ENCODE peak calls at places on chromosomes 16 and 17, in four cellular contexts. One of them, this sample, is unnamed.

GRCh38 chr16:56102159-56102798 is 89.0 kb upstream of the GNAO1 start:
- DNase-seq in K562: no peak
- DNase-seq in HL-60: no peak
- DNase-seq in GM12878: no peak
- DNase-seq in this sample: no peak

GRCh38 chr17:17519886-17520285 is 23.7 kb upstream of the RASD1 start:
- DNase-seq in K562: no peak
- DNase-seq in HL-60: no peak
- DNase-seq in GM12878: no peak
- DNase-seq in this sample: no peak

GRCh38 chr16:88857728-88858339 is 907 bp downstream of the TRAPPC2L start:
- DNase-seq in K562: peak
- DNase-seq in HL-60: peak
- DNase-seq in GM12878: no peak
- DNase-seq in this sample: peak

GRCh38 chr17:38674013-38674748 is 576 bp downstream of the EPOP start:
- DNase-seq in K562: no peak
- DNase-seq in HL-60: no peak
- DNase-seq in GM12878: no peak
- DNase-seq in this sample: peak

GRCh38 chr17:9669551-9670008 is 24.3 kb downstream of the USP43 start:
- DNase-seq in K562: no peak
- DNase-seq in HL-60: no peak
- DNase-seq in GM12878: no peak
- DNase-seq in this sample: no peak

GRCh38 chr16:89316701-89317100 is 99.2 kb downstream of the ZNF778 start:
- DNase-seq in K562: no peak
- DNase-seq in HL-60: no peak
- DNase-seq in GM12878: no peak
- DNase-seq in this sample: no peak

GRCh38 chr17:82884923-82885322 is 45.1 kb upstream of the ZNF750 start:
- DNase-seq in K562: no peak
- DNase-seq in HL-60: no peak
- DNase-seq in GM12878: no peak
- DNase-seq in this sample: peak

GRCh38 chr17:6304894-6305612 is 129.9 kb downstream of the AIPL1 start:
- DNase-seq in K562: no peak
- DNase-seq in HL-60: no peak
- DNase-seq in GM12878: no peak
- DNase-seq in this sample: no peak

GRCh38 chr16:73996624-73997339 is 299.8 kb upstream of the PSMD7 start:
- DNase-seq in K562: no peak
- DNase-seq in HL-60: no peak
- DNase-seq in GM12878: no peak
- DNase-seq in this sample: no peak

GRCh38 chr17:18020971-18021370 is 18.0 kb downstream of the ATPAF2 start:
- DNase-seq in K562: no peak
- DNase-seq in HL-60: no peak
- DNase-seq in GM12878: no peak
- DNase-seq in this sample: no peak

GRCh38 chr16:83344014-83344413 is 463.8 kb upstream of the HSBP1 start:
- DNase-seq in K562: no peak
- DNase-seq in HL-60: no peak
- DNase-seq in GM12878: no peak
- DNase-seq in this sample: no peak

GRCh38 chr17:17305282-17305801 is 2.2 kb downstream of the NT5M start:
- DNase-seq in K562: peak
- DNase-seq in HL-60: peak
- DNase-seq in GM12878: peak
- DNase-seq in this sample: peak

GRCh38 chr16:89779231-89779912 is 37.1 kb downstream of the FANCA start:
- DNase-seq in K562: no peak
- DNase-seq in HL-60: no peak
- DNase-seq in GM12878: no peak
- DNase-seq in this sample: no peak

GRCh38 chr17:62075308-62075815 is 10.3 kb upstream of the MED13 start:
- DNase-seq in K562: no peak
- DNase-seq in HL-60: no peak
- DNase-seq in GM12878: no peak
- DNase-seq in this sample: no peak

GRCh38 chr17:42288985-42289862 is 926 bp downstream of the STAT5A start:
- DNase-seq in K562: peak
- DNase-seq in HL-60: no peak
- DNase-seq in GM12878: no peak
- DNase-seq in this sample: peak

GRCh38 chr16:89146211-89147005 is 25.1 kb upstream of the CDH15 start:
- DNase-seq in K562: no peak
- DNase-seq in HL-60: no peak
- DNase-seq in GM12878: no peak
- DNase-seq in this sample: no peak

GRCh38 chr17:59693582-59693981 is 13.6 kb downstream of the PTRH2 start:
- DNase-seq in K562: no peak
- DNase-seq in HL-60: no peak
- DNase-seq in GM12878: no peak
- DNase-seq in this sample: no peak
- TF ChIP-seq POLR2AphosphoS5 in K562: no peak
- TF ChIP-seq POLR2AphosphoS5 in HL-60: no peak
- TF ChIP-seq POLR2AphosphoS5 in GM12878: no peak
- TF ChIP-seq POLR2AphosphoS5 in this sample: peak

GRCh38 chr17:79944251-79944812 is 91.3 kb downstream of the TBC1D16 start:
- DNase-seq in K562: no peak
- DNase-seq in HL-60: no peak
- DNase-seq in GM12878: no peak
- DNase-seq in this sample: no peak

GRCh38 chr17:79947351-79948031 is 88.2 kb downstream of the TBC1D16 start:
- DNase-seq in K562: no peak
- DNase-seq in HL-60: no peak
- DNase-seq in GM12878: no peak
- DNase-seq in this sample: no peak

GRCh38 chr17:79944821-79945391 is 90.8 kb downstream of the TBC1D16 start:
- DNase-seq in K562: no peak
- DNase-seq in HL-60: no peak
- DNase-seq in GM12878: no peak
- DNase-seq in this sample: peak

GRCh38 chr17:79946352-79947231 is 89.1 kb downstream of the TBC1D16 start:
- DNase-seq in K562: no peak
- DNase-seq in HL-60: no peak
- DNase-seq in GM12878: no peak
- DNase-seq in this sample: peak

GRCh38 chr17:79945591-79946255 is 89.9 kb downstream of the TBC1D16 start:
- DNase-seq in K562: no peak
- DNase-seq in HL-60: no peak
- DNase-seq in GM12878: no peak
- DNase-seq in this sample: peak
- TF ChIP-seq SPI1 in K562: no peak
- TF ChIP-seq SPI1 in HL-60: no peak
- TF ChIP-seq SPI1 in GM12878: no peak
- TF ChIP-seq SPI1 in this sample: no peak

GRCh38 chr16:79609861-79610260 is 9.3 kb upstream of the MAF start:
- DNase-seq in K562: no peak
- DNase-seq in HL-60: no peak
- DNase-seq in GM12878: no peak
- DNase-seq in this sample: no peak

GRCh38 chr16:79613009-79613408 is 12.5 kb upstream of the MAF start:
- DNase-seq in K562: no peak
- DNase-seq in HL-60: no peak
- DNase-seq in GM12878: no peak
- DNase-seq in this sample: no peak

GRCh38 chr16:79608976-79609375 is 8.4 kb upstream of the MAF start:
- DNase-seq in K562: no peak
- DNase-seq in HL-60: no peak
- DNase-seq in GM12878: no peak
- DNase-seq in this sample: no peak

GRCh38 chr16:79610771-79611170 is 10.2 kb upstream of the MAF start:
- DNase-seq in K562: no peak
- DNase-seq in HL-60: no peak
- DNase-seq in GM12878: no peak
- DNase-seq in this sample: no peak

GRCh38 chr16:79612207-79612606 is 11.7 kb upstream of the MAF start:
- DNase-seq in K562: no peak
- DNase-seq in HL-60: no peak
- DNase-seq in GM12878: no peak
- DNase-seq in this sample: no peak
- TF ChIP-seq POLR2AphosphoS5 in K562: no peak
- TF ChIP-seq POLR2AphosphoS5 in HL-60: no peak
- TF ChIP-seq POLR2AphosphoS5 in GM12878: no peak
- TF ChIP-seq POLR2AphosphoS5 in this sample: no peak

DNA sequence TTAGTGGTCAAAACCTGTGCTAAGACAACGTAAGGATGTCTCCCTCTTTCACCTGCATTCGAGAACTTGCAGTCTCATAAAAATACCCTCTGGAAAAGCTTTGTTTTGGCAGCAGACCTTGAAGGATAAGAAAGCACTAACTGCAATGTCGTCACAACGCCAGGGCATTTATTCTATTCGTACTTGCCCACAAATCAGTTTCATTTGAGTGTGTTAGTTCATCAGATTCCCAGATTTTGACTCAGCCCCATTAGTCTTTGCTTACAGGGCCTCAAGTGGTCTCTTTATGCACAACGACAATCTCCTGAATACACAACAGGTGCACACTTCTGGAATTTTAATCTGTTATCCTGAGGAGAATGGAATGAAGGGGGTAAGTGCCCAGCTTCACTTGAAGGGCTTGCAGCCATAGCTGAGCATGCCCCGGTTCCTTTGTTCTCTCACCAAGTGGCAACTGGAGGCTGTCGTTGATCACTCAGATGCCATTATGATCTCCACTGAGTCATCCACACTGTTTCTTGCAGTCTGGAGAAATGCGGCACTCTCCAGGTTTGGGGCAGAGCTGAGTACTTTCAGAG is 58.8 kb downstream of the CLEC19A start:
- DNase-seq in K562: no peak
- DNase-seq in HL-60: no peak
- DNase-seq in GM12878: no peak
- DNase-seq in this sample: no peak
- TF ChIP-seq SPI1 in K562: no peak
- TF ChIP-seq SPI1 in HL-60: no peak
- TF ChIP-seq SPI1 in GM12878: no peak
- TF ChIP-seq SPI1 in this sample: no peak

GRCh38 chr17:27788919-27789318 is 11.4 kb downstream of the NOS2 start:
- DNase-seq in K562: no peak
- DNase-seq in HL-60: no peak
- DNase-seq in GM12878: no peak
- DNase-seq in this sample: no peak
- TF ChIP-seq POLR2AphosphoS5 in K562: no peak
- TF ChIP-seq POLR2AphosphoS5 in HL-60: no peak
- TF ChIP-seq POLR2AphosphoS5 in GM12878: no peak
- TF ChIP-seq POLR2AphosphoS5 in this sample: no peak

GRCh38 chr16:28534542-28535373 is 4.0 kb downstream of the NUPR1 start:
- DNase-seq in K562: no peak
- DNase-seq in HL-60: peak
- DNase-seq in GM12878: no peak
- DNase-seq in this sample: no peak
- TF ChIP-seq SPI1 in K562: no peak
- TF ChIP-seq SPI1 in HL-60: no peak
- TF ChIP-seq SPI1 in GM12878: no peak
- TF ChIP-seq SPI1 in this sample: no peak

GRCh38 chr17:74020522-74020921 is 183.0 kb upstream of the RPL38 start:
- DNase-seq in K562: no peak
- DNase-seq in HL-60: no peak
- DNase-seq in GM12878: no peak
- DNase-seq in this sample: no peak
- TF ChIP-seq POLR2AphosphoS5 in K562: no peak
- TF ChIP-seq POLR2AphosphoS5 in HL-60: no peak
- TF ChIP-seq POLR2AphosphoS5 in GM12878: no peak
- TF ChIP-seq POLR2AphosphoS5 in this sample: no peak

DNA sequence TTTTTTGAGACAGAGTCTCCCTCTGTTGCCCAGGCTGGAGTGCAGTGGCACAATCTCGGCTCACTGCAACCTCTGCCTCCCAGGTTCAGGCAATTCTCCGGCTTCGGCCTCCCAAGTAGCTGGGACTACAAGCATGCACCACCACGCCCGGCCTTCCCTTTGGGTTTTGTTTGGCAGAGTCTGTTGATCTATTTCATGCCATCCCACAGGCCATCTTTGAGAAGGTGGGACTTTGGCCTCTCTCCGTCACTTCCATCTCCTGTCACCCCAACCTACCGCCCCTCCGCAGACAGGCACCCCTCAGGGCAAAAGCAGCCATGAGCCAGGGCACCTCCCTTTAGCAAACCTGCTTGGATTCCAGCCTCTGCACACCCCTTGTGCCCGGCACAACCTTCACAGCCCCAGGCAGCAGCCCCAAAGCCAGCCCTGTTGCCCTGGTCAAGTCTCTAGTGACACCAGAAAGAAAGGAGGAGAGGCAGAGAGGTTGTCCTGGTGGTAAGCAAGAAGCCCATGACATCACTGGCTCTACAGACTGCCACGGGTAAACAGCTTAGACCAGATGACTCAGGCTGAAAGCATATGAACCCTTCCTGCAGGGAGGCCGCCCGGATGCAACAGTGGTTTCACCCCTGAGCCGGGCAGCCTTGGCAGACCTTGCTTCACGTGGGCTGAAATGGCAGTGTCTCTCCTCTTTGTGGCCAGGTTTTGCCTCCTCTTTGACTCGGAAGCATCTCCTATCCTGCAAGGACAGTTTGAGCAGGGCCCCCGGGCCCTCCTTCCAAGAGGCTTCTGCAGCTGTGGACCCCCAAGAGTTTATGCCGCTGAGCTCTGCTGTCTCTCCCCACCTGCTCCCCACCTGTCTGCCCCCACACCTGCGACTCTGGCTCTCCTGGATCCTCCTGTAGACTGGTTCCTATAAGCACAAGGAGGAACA is 8.1 kb upstream of the TIMP2 start:
- DNase-seq in K562: no peak
- DNase-seq in HL-60: peak
- DNase-seq in GM12878: peak
- DNase-seq in this sample: peak
- TF ChIP-seq SPI1 in K562: no peak
- TF ChIP-seq SPI1 in HL-60: no peak
- TF ChIP-seq SPI1 in GM12878: no peak
- TF ChIP-seq SPI1 in this sample: no peak

DNA sequence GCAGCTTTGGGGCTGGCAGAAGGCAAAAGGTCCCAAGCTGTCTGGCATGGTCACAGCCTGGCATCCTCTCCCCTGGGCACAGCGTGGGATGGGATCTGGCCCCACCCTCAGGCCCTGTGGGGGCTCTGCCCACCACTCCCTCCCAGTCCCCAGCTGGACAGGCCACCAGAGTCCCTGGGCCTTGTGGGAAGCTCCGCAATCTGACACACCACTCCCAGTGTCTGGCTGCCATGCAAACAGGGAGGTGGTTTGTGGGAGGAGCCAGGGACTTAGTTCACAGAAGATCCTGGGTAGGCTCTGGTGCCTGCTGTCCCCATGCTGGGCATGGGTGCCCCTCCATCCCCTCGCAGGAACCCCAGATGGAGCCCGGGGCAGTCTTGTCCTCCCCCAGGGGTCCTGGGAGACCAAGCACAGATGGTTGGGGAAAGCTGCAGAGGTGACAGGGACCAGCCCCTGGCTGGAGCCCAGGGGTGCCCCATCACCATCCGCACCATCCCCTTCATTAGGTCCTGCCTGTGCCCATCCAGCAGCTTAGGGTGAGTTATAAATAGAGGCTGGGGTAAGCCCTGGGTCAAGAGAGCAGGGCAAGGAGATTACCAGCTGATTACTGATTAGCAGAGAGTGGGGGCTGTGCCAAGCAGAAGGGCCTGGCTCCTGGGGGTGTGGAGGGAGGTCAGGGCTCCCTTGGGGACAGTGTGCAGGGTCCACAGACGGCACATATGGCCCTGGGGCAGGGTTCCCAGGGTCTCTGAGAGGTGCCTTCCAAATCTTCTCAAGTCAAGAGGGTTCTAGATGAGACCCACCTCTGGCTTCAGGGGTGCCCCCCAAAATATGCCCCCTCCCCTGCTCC is 6.2 kb downstream of the FSCN2 start:
- DNase-seq in K562: no peak
- DNase-seq in HL-60: no peak
- DNase-seq in GM12878: no peak
- DNase-seq in this sample: no peak
- TF ChIP-seq POLR2AphosphoS5 in K562: no peak
- TF ChIP-seq POLR2AphosphoS5 in HL-60: no peak
- TF ChIP-seq POLR2AphosphoS5 in GM12878: no peak
- TF ChIP-seq POLR2AphosphoS5 in this sample: no peak